ENCODE peak calls at places on chromosomes 16 and 17, in nine cellular contexts. A is tibial artery, H is tibial nerve, P is A673, C is transverse colon, Y is GM12878, D is cardiac muscle cell, O is right atrium auricular region, G is psoas muscle. S is an unnamed sample. For H3K4me1, the result is how much of the 10 kb centered on the place peaks cover.

GRCh38 chr16:82788225-82788624 is 161.5 kb downstream of the CDH13 start:
- DNase-seq in A (no peak), H (no peak), P (no peak), C (no peak), Y (no peak), D (no peak), O (no peak), G (no peak), S (no peak)

GRCh38 chr16:51854401-51854951 is 692.5 kb downstream of the TOX3 start:
- DNase-seq in A (no peak), H (no peak), P (peak), C (no peak), Y (no peak), D (no peak), O (no peak), G (no peak), S (no peak)

GRCh38 chr16:5427571-5427970 is 330.0 kb upstream of the EEF2KMT start:
- DNase-seq in A (no peak), H (no peak), P (no peak), C (no peak), Y (no peak), D (no peak), O (no peak), G (no peak), S (no peak)

GRCh38 chr17:57911834-57912673 is 43.2 kb downstream of the CUEDC1 start:
- DNase-seq in A (peak), H (peak), P (peak), C (peak), Y (no peak), D (no peak), O (peak), G (peak), S (peak)

GRCh38 chr17:50051082-50051576 is 4.8 kb upstream of the ITGA3 start:
- DNase-seq in A (no peak), H (no peak), P (peak), C (no peak), Y (no peak), D (no peak), O (no peak), G (peak), S (no peak)

GRCh38 chr17:74368341-74369152 is 1.2 kb downstream of the GPR142 start:
- DNase-seq in A (peak), H (peak), P (peak), C (peak), Y (no peak), D (peak), O (peak), G (peak), S (peak)

GRCh38 chr16:24544640-24545039 is 5.3 kb downstream of the RBBP6 start:
- DNase-seq in A (no peak), H (no peak), P (no peak), C (no peak), Y (no peak), D (no peak), O (no peak), G (no peak), S (no peak)

GRCh38 chr17:81514735-81515529 is 2.3 kb upstream of the ACTG1 start:
- DNase-seq in A (peak), H (peak), P (peak), C (peak), Y (no peak), D (peak), O (peak), G (peak), S (peak)

GRCh38 chr16:17556276-17557052 is 85.7 kb upstream of the XYLT1 start:
- DNase-seq in A (no peak), H (no peak), P (peak), C (no peak), Y (no peak), D (peak), O (no peak), G (no peak), S (no peak)

GRCh38 chr16:29898786-29899515 is 399 bp downstream of the SEZ6L2 start:
- DNase-seq in A (no peak), H (no peak), P (peak), C (peak), Y (no peak), D (no peak), O (no peak), G (peak), S (no peak)

GRCh38 chr16:64712027-64712426 is 409.8 kb downstream of the CDH11 start:
- DNase-seq in A (no peak), H (no peak), P (no peak), C (no peak), Y (no peak), D (no peak), O (no peak), G (no peak), S (no peak)

GRCh38 chr16:906296-906695 is 64.5 kb downstream of the LMF1 start:
- DNase-seq in A (no peak), H (no peak), P (no peak), C (no peak), Y (no peak), D (no peak), O (no peak), G (peak), S (no peak)

GRCh38 chr16:47499700-47500264 is 38.7 kb downstream of the PHKB start:
- DNase-seq in A (no peak), H (no peak), P (no peak), C (no peak), Y (no peak), D (no peak), O (no peak), G (no peak), S (no peak)

GRCh38 chr16:52976539-52977167 is 76.0 kb downstream of the CHD9NB start:
- DNase-seq in A (no peak), H (peak), P (peak), C (no peak), Y (no peak), D (peak), O (no peak), G (no peak), S (no peak)

GRCh38 chr16:66751135-66751991 is at the start of gene DYNC1LI2:
- DNase-seq in A (peak), H (peak), P (peak), C (peak), Y (no peak), D (peak), O (peak), G (peak), S (peak)

GRCh38 chr16:88770459-88771293 is 14.3 kb downstream of the PIEZO1 start:
- DNase-seq in A (no peak), H (no peak), P (peak), C (peak), Y (no peak), D (peak), O (no peak), G (peak), S (no peak)

GRCh38 chr17:65774787-65775186 is 213.3 kb upstream of the AXIN2 start:
- DNase-seq in A (no peak), H (no peak), P (no peak), C (no peak), Y (no peak), D (peak), O (no peak), G (no peak), S (no peak)

GRCh38 chr17:17439971-17440843 is 36.6 kb upstream of the MED9 start:
- DNase-seq in A (no peak), H (peak), P (peak), C (peak), Y (peak), D (peak), O (peak), G (no peak), S (no peak)

GRCh38 chr17:8005951-8006730 is 3.7 kb downstream of the GUCY2D start:
- DNase-seq in A (no peak), H (no peak), P (peak), C (no peak), Y (no peak), D (no peak), O (no peak), G (no peak), S (no peak)

GRCh38 chr17:28572294-28573099 is 1.2 kb upstream of the PIGS start:
- DNase-seq in A (no peak), H (no peak), P (no peak), C (no peak), Y (no peak), D (no peak), O (no peak), G (no peak), S (no peak)

GRCh38 chr16:84709609-84710008 is 9.8 kb downstream of the USP10 start:
- DNase-seq in A (no peak), H (no peak), P (no peak), C (no peak), Y (no peak), D (no peak), O (no peak), G (no peak), S (no peak)

GRCh38 chr16:49415083-49415482 is 41.5 kb downstream of the C16orf78 start:
- DNase-seq in A (no peak), H (no peak), P (no peak), C (no peak), Y (no peak), D (no peak), O (no peak), G (no peak), S (no peak)

GRCh38 chr16:60945225-60945624 is 1091.0 kb downstream of the CDH8 start:
- DNase-seq in A (no peak), H (no peak), P (peak), C (no peak), Y (no peak), D (peak), O (no peak), G (no peak), S (no peak)

GRCh38 chr16:65235339-65236177 is 113.7 kb upstream of the CDH11 start:
- DNase-seq in A (no peak), H (no peak), P (peak), C (no peak), Y (no peak), D (no peak), O (no peak), G (no peak), S (no peak)

GRCh38 chr17:17874478-17874877 is 37.7 kb upstream of the SREBF1 start:
- DNase-seq in A (no peak), H (no peak), P (no peak), C (no peak), Y (no peak), D (no peak), O (no peak), G (no peak), S (no peak)

GRCh38 chr17:78266231-78266631 is 34.8 kb downstream of the TMEM235 start:
- DNase-seq in A (no peak), H (no peak), P (no peak), C (no peak), Y (no peak), D (no peak), O (no peak), G (no peak), S (no peak)

GRCh38 chr17:81967244-81967532 is 6.2 kb upstream of the NOTUM start:
- DNase-seq in A (no peak), H (no peak), P (no peak), C (no peak), Y (no peak), D (no peak), O (no peak), G (no peak), S (no peak)

GRCh38 chr17:51860934-51861561 is 297.5 kb downstream of the CA10 start:
- DNase-seq in A (no peak), H (no peak), P (peak), C (peak), Y (no peak), D (peak), O (no peak), G (no peak), S (no peak)

GRCh38 chr16:54746596-54746995 is 184.1 kb upstream of the IRX5 start:
- DNase-seq in A (no peak), H (no peak), P (no peak), C (no peak), Y (no peak), D (no peak), O (no peak), G (no peak), S (no peak)
- TF ChIP-seq CTCF in A (no peak), H (no peak), P (no peak), C (no peak), Y (no peak), D (no peak), O (no peak), G (no peak), S (no peak)

DNA sequence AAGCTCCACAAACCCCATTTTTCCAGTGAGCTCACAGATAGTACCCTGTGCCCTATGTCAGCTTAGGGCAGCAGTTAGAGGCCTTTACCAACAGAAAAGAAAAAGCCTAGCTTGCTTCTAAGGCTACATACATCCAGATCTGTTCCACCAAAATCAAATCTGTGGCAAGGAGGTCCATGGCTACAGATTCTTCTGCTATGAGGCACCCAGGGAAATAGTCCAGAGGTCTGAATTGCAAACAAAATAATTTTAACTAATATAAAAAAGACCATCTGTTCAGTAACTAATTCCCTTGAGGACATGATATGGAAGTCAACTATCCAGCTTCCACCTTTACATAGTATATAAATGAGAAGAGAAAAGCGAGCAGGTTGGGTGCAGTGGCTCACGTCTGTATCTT is 129.3 kb downstream of the PARN start:
- DNase-seq in A (no peak), H (no peak), P (no peak), C (no peak), Y (no peak), D (no peak), O (no peak), G (no peak), S (no peak)
- H3K4me1 ChIP-seq in A (under half), H (under half), P (under half), C (under half), Y (half or more), D (under half), O (under half), G (half or more), S (half or more)

GRCh38 chr17:31582151-31582907 is 190.9 kb downstream of the RAB11FIP4 start:
- DNase-seq in A (peak), H (no peak), P (no peak), C (peak), Y (peak), D (no peak), O (peak), G (peak), S (peak)
- H3K27ac ChIP-seq in A (peak), H (peak), P (no peak), C (peak), Y (no peak), D (no peak), O (peak), G (peak), S (peak)

GRCh38 chr17:44581868-44582267 is 24.6 kb downstream of the FZD2 start:
- DNase-seq in A (no peak), H (no peak), P (peak), C (no peak), Y (no peak), D (no peak), O (no peak), G (no peak), S (no peak)
- TF ChIP-seq CTCF in A (no peak), H (no peak), P (peak), C (no peak), Y (no peak), D (peak), O (no peak), G (no peak), S (no peak)

DNA sequence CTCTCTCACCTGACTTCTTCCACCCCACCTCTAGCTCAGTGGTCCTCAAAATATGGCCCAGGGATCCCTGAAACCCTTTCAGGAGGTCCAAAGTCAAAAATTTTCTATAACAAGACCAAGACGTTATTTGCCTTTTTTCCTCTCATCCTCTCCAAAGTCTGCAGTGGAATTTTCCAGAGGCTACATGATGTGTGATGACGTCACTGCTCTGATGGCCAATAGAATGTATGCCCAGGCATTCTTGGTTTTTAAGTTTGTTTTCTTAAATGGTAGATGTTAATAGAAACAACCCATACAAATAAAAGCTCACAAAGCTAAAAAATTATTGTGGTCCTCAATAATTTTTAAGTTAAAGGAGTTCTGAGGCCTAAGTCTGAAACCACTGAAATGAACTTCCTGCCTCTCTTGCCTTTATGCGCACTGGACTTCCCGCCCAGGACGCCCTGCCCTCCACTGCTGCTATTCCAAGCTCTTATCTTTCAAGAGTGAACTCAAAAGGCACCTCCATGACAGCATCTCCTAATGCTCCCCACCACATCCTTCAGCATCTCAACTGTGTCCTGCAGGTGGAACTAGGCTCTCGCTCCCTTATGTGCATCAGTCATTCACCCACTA is 13.5 kb downstream of the UBE2O start:
- DNase-seq in A (no peak), H (no peak), P (no peak), C (no peak), Y (no peak), D (no peak), O (no peak), G (no peak), S (no peak)
- H3K4me1 ChIP-seq in A (under half), H (under half), P (under half), C (under half), Y (under half), D (under half), O (under half), G (under half), S (under half)

S was measured in gastrocnemius medialis.